ENCODE peak calls at places on chromosomes 2 and 18, in seven cellular contexts. Z, F, S, K, W, P and R are unnamed samples.
A peak's percentile ranks its signal among the peaks of the same experiment; 100 is the strongest.

GRCh38 chr18:79672490-79673276 is 6.9 kb upstream of the CTDP1 start:
- DNase-seq in Z (no peak), F (no peak), S (peak; percentile 4), K (no peak), W (no peak), P (no peak), R (no peak)

GRCh38 chr2:86017901-86018896 is 87.5 kb downstream of the POLR1A start:
- DNase-seq in Z (no peak), F (no peak), S (peak; percentile 47), K (no peak), W (no peak), P (peak; percentile 57), R (no peak)

GRCh38 chr2:46849741-46850474 is 65.7 kb downstream of the MCFD2 start:
- DNase-seq in Z (no peak), F (no peak), S (peak; percentile 97), K (no peak), W (peak; percentile 16), P (no peak), R (no peak)

GRCh38 chr2:177900091-177900490 is 172.5 kb downstream of the PDE11A start:
- DNase-seq in Z (no peak), F (no peak), S (no peak), K (no peak), W (no peak), P (no peak), R (no peak)

GRCh38 chr2:237704476-237705224 is 77.3 kb downstream of the LRRFIP1 start:
- DNase-seq in Z (no peak), F (no peak), S (peak; percentile 64), K (no peak), W (no peak), P (no peak), R (no peak)

GRCh38 chr2:238302076-238302475 is 13.7 kb upstream of the PER2 start:
- DNase-seq in Z (no peak), F (no peak), S (peak; percentile 15), K (no peak), W (no peak), P (no peak), R (no peak)

GRCh38 chr2:119707117-119708087 is 28.4 kb downstream of the TMEM177 start:
- DNase-seq in Z (peak; percentile 35), F (no peak), S (no peak), K (no peak), W (no peak), P (no peak), R (no peak)

GRCh38 chr2:219060821-219061791 is at the start of gene IHH:
- DNase-seq in Z (peak; percentile 19), F (peak; percentile 13), S (no peak), K (no peak), W (no peak), P (peak; percentile 89), R (no peak)

GRCh38 chr18:28365406-28365805 is 188.5 kb upstream of the CDH2 start:
- DNase-seq in Z (no peak), F (no peak), S (peak; percentile 1), K (no peak), W (no peak), P (no peak), R (no peak)

GRCh38 chr2:235661538-235661937 is 167.7 kb downstream of the AGAP1 start:
- DNase-seq in Z (no peak), F (no peak), S (no peak), K (no peak), W (no peak), P (no peak), R (no peak)

GRCh38 chr2:149606251-149606811 is 18.8 kb upstream of the MMADHC start:
- DNase-seq in Z (no peak), F (no peak), S (peak; percentile 65), K (no peak), W (no peak), P (no peak), R (no peak)

GRCh38 chr18:56565596-56566355 is 72.6 kb downstream of the TXNL1 start:
- DNase-seq in Z (no peak), F (no peak), S (peak; percentile 92), K (no peak), W (no peak), P (no peak), R (no peak)

GRCh38 chr18:778194-779007 is 33.6 kb downstream of the YES1 start:
- DNase-seq in Z (no peak), F (no peak), S (peak; percentile 16), K (no peak), W (no peak), P (no peak), R (no peak)

GRCh38 chr2:148660999-148661398 is 16.4 kb downstream of the EPC2 start:
- DNase-seq in Z (no peak), F (no peak), S (peak; percentile 20), K (no peak), W (no peak), P (no peak), R (no peak)

GRCh38 chr2:163906410-163906809 is 170.6 kb upstream of the FIGN start:
- DNase-seq in Z (no peak), F (no peak), S (no peak), K (no peak), W (no peak), P (no peak), R (no peak)